ENCODE peak calls at places on chromosomes 6 and 20, in ten cellular contexts. L is iPS-NIHi11; A is PC-3; F is HCEC 1CT; D is GM03348; R is T-helper 22 cell; C is stimulated activated CD8-positive, alpha-beta memory T cell treated with anti-CD3 and anti-CD28 coated beads, Interleukin-2, amount 100 ng/mL, for 1 hour; K is B cell; P is GM12865; U is RCC 7860. H is an unnamed sample.

GRCh38 chr20:373171-373890 is 7.2 kb upstream of the TRIB3 start:
- DNase-seq in K (no peak), C (no peak), F (peak), R (no peak), P (no peak), U (peak), A (peak), L (peak), D (peak), H (peak)

GRCh38 chr6:39330476-39330875 is 8.0 kb upstream of the KCNK16 start:
- DNase-seq in P (no peak), C (no peak), U (no peak), D (no peak), L (no peak), A (no peak), R (no peak), K (no peak), F (no peak), H (no peak)

GRCh38 chr20:9301129-9302072 is 213.0 kb upstream of the LAMP5 start:
- DNase-seq in C (no peak), P (no peak), F (peak), D (no peak), K (no peak), A (peak), L (peak), R (no peak), U (no peak), H (no peak)

GRCh38 chr6:17703256-17703694 is 3.5 kb downstream of the NUP153 start:
- DNase-seq in P (peak), R (no peak), A (peak), U (peak), K (no peak), L (no peak), F (peak), C (no peak), D (peak), H (peak)

GRCh38 chr20:41293269-41294037 is 24.1 kb downstream of the ZHX3 start:
- DNase-seq in C (no peak), L (no peak), F (peak), U (no peak), K (no peak), P (no peak), A (no peak), D (peak), R (no peak), H (no peak)

GRCh38 chr6:169800668-169801395 is 49.4 kb downstream of the ERMARD start:
- DNase-seq in L (no peak), C (no peak), U (peak), K (no peak), D (peak), F (peak), R (no peak), P (no peak), A (peak), H (peak)

GRCh38 chr6:25701807-25702206 is 49.8 kb downstream of the SCGN start:
- DNase-seq in R (no peak), A (peak), P (no peak), C (no peak), U (no peak), F (no peak), L (no peak), K (no peak), D (no peak), H (no peak)

GRCh38 chr20:41362748-41363140 is 3.9 kb downstream of the EMILIN3 start:
- DNase-seq in R (no peak), C (no peak), F (no peak), A (no peak), D (no peak), P (no peak), K (no peak), L (no peak), U (no peak), H (no peak)

GRCh38 chr20:5000263-5001173 is 792 bp downstream of the SLC23A2 start:
- DNase-seq in U (no peak), C (peak), P (no peak), A (no peak), K (peak), D (peak), R (no peak), L (peak), F (no peak), H (peak)

GRCh38 chr20:31674895-31675827 is 37.4 kb downstream of the COX4I2 start:
- DNase-seq in A (peak), R (peak), K (peak), D (peak), L (no peak), U (peak), C (peak), F (no peak), P (peak), H (peak)